ENCODE peak calls at places on chromosome 2, in nine cellular contexts. One of them, this sample, is unnamed.

GRCh38 chr2:12320027-12320734 is 396.6 kb upstream of the TRIB2 start:
- DNase-seq in stimulated activated naive CD4-positive, alpha-beta T cell: no peak
- DNase-seq in Caki2: no peak
- DNase-seq in KBM-7: no peak
- DNase-seq in NCI-H2081: no peak
- DNase-seq in substantia nigra: no peak
- DNase-seq in dorsolateral prefrontal cortex: no peak
- DNase-seq in nucleus accumbens: no peak
- DNase-seq in RCC 7860: no peak
- DNase-seq in this sample: no peak

GRCh38 chr2:146652311-146652710 is 1192.5 kb upstream of the ACVR2A start:
- DNase-seq in stimulated activated naive CD4-positive, alpha-beta T cell: no peak
- DNase-seq in Caki2: no peak
- DNase-seq in KBM-7: no peak
- DNase-seq in NCI-H2081: no peak
- DNase-seq in substantia nigra: no peak
- DNase-seq in dorsolateral prefrontal cortex: no peak
- DNase-seq in nucleus accumbens: no peak
- DNase-seq in RCC 7860: peak; percentile 52
- DNase-seq in this sample: no peak

GRCh38 chr2:217510790-217511291 is 492.0 kb downstream of the TNS1 start:
- DNase-seq in stimulated activated naive CD4-positive, alpha-beta T cell: peak; percentile 51
- DNase-seq in Caki2: peak; percentile 64
- DNase-seq in KBM-7: peak; percentile 77
- DNase-seq in NCI-H2081: peak; percentile 79
- DNase-seq in substantia nigra: peak; percentile 4
- DNase-seq in dorsolateral prefrontal cortex: peak; percentile 62
- DNase-seq in nucleus accumbens: peak; percentile 42
- DNase-seq in RCC 7860: peak; percentile 63
- DNase-seq in this sample: peak; percentile 90

GRCh38 chr2:105744091-105744908 is 412 bp upstream of the NCK2 start:
- DNase-seq in stimulated activated naive CD4-positive, alpha-beta T cell: peak; percentile 74
- DNase-seq in Caki2: peak; percentile 52
- DNase-seq in KBM-7: no peak
- DNase-seq in NCI-H2081: peak; percentile 55
- DNase-seq in substantia nigra: no peak
- DNase-seq in dorsolateral prefrontal cortex: peak; percentile 49
- DNase-seq in nucleus accumbens: peak; percentile 61
- DNase-seq in RCC 7860: peak; percentile 8
- DNase-seq in this sample: peak; percentile 68

GRCh38 chr2:120709608-120710041 is 26.0 kb upstream of the GLI2 start:
- DNase-seq in stimulated activated naive CD4-positive, alpha-beta T cell: no peak
- DNase-seq in Caki2: no peak
- DNase-seq in KBM-7: no peak
- DNase-seq in NCI-H2081: no peak
- DNase-seq in substantia nigra: no peak
- DNase-seq in dorsolateral prefrontal cortex: no peak
- DNase-seq in nucleus accumbens: no peak
- DNase-seq in RCC 7860: no peak
- DNase-seq in this sample: no peak

GRCh38 chr2:230184727-230185578 is 34.8 kb downstream of the SP110 start:
- DNase-seq in stimulated activated naive CD4-positive, alpha-beta T cell: no peak
- DNase-seq in Caki2: no peak
- DNase-seq in KBM-7: no peak
- DNase-seq in NCI-H2081: peak; percentile 3
- DNase-seq in substantia nigra: no peak
- DNase-seq in dorsolateral prefrontal cortex: no peak
- DNase-seq in nucleus accumbens: no peak
- DNase-seq in RCC 7860: no peak
- DNase-seq in this sample: no peak

GRCh38 chr2:147224070-147224469 is 620.8 kb upstream of the ACVR2A start:
- DNase-seq in stimulated activated naive CD4-positive, alpha-beta T cell: no peak
- DNase-seq in Caki2: no peak
- DNase-seq in KBM-7: no peak
- DNase-seq in NCI-H2081: peak; percentile 30
- DNase-seq in substantia nigra: no peak
- DNase-seq in dorsolateral prefrontal cortex: no peak
- DNase-seq in nucleus accumbens: no peak
- DNase-seq in RCC 7860: no peak
- DNase-seq in this sample: no peak

GRCh38 chr2:61984682-61985081 is 79.2 kb downstream of the COMMD1 start:
- DNase-seq in stimulated activated naive CD4-positive, alpha-beta T cell: no peak
- DNase-seq in Caki2: no peak
- DNase-seq in KBM-7: no peak
- DNase-seq in NCI-H2081: no peak
- DNase-seq in substantia nigra: no peak
- DNase-seq in dorsolateral prefrontal cortex: no peak
- DNase-seq in nucleus accumbens: no peak
- DNase-seq in RCC 7860: no peak
- DNase-seq in this sample: no peak

GRCh38 chr2:136086253-136087016 is 31.5 kb downstream of the CXCR4 start:
- DNase-seq in stimulated activated naive CD4-positive, alpha-beta T cell: no peak
- DNase-seq in Caki2: no peak
- DNase-seq in KBM-7: no peak
- DNase-seq in NCI-H2081: no peak
- DNase-seq in substantia nigra: no peak
- DNase-seq in dorsolateral prefrontal cortex: no peak
- DNase-seq in nucleus accumbens: no peak
- DNase-seq in RCC 7860: no peak
- DNase-seq in this sample: no peak

This sample was measured in OCI-M1.